ENCODE peak calls at places on chromosomes 5 and 9, in ten cellular contexts. G, P, E, F, Z, A, L, N, H and W are unnamed samples.

GRCh38 chr9:75930766-75931311 is 40.4 kb downstream of the PCSK5 start:
- DNase-seq in N (no peak), A (no peak), H (no peak), E (no peak), L (no peak), Z (no peak), F (no peak), P (no peak), G (peak; percentile 54), W (no peak)

GRCh38 chr9:97474373-97474925 is 27.0 kb upstream of the TMOD1 start:
- DNase-seq in P (no peak), E (no peak), G (no peak), N (peak; percentile 28), F (no peak), H (no peak), Z (no peak), L (no peak), A (no peak), W (peak; percentile 62)

GRCh38 chr9:28951945-28952344 is 1378.7 kb upstream of the C9orf72 start:
- DNase-seq in G (no peak), L (no peak), E (no peak), P (no peak), A (no peak), Z (no peak), F (no peak), N (no peak), H (no peak), W (no peak)

GRCh38 chr9:137482094-137482781 is 23.1 kb upstream of the NSMF start:
- DNase-seq in N (peak; percentile 95), F (no peak), L (no peak), H (no peak), A (peak; percentile 84), Z (no peak), P (peak; percentile 89), G (peak; percentile 31), E (peak; percentile 39), W (peak; percentile 85)

GRCh38 chr9:6237267-6237666 is 21.7 kb downstream of the IL33 start:
- DNase-seq in Z (no peak), N (no peak), E (no peak), H (no peak), A (no peak), G (no peak), P (peak; percentile 58), L (no peak), F (no peak), W (no peak)

GRCh38 chr5:14186132-14186830 is 43.1 kb downstream of the TRIO start:
- DNase-seq in G (peak; percentile 68), L (no peak), N (peak; percentile 59), Z (no peak), H (no peak), A (no peak), F (no peak), E (no peak), P (peak; percentile 87), W (peak; percentile 75)

GRCh38 chr9:91188719-91189590 is 172.8 kb downstream of the AUH start:
- DNase-seq in Z (no peak), L (no peak), E (no peak), H (no peak), P (no peak), A (no peak), F (no peak), G (no peak), N (no peak), W (no peak)

GRCh38 chr9:134568116-134568515 is 73.5 kb upstream of the COL5A1 start:
- DNase-seq in G (no peak), E (no peak), F (peak; percentile 5), A (peak; percentile 27), L (no peak), P (no peak), Z (no peak), H (no peak), N (no peak), W (no peak)

GRCh38 chr9:87083986-87084385 is 136.7 kb upstream of the GAS1 start:
- DNase-seq in F (no peak), L (no peak), N (no peak), E (no peak), P (no peak), G (no peak), A (no peak), H (no peak), Z (no peak), W (no peak)

GRCh38 chr9:93043122-93043521 is 15.4 kb upstream of the SUSD3 start:
- DNase-seq in L (no peak), N (no peak), E (no peak), A (no peak), Z (no peak), G (no peak), P (no peak), F (no peak), H (no peak), W (no peak)

GRCh38 chr5:139878093-139878492 is 82.5 kb downstream of the PSD2 start:
- DNase-seq in E (no peak), H (no peak), F (no peak), Z (no peak), P (no peak), A (no peak), G (no peak), N (no peak), L (no peak), W (no peak)

GRCh38 chr5:106858616-106859015 is 812.1 kb downstream of the EFNA5 start:
- DNase-seq in E (no peak), Z (no peak), L (no peak), A (no peak), N (no peak), H (no peak), G (no peak), F (no peak), P (no peak), W (no peak)